ENCODE peak calls at places on chromosome 10, in eight cellular contexts. A is ovary, L is esophagus muscularis mucosa, M is sigmoid colon, O is stomach, Y is SK-N-SH, Q is A549, U is transverse colon. R is an unnamed sample.

GRCh38 chr10:56095506-56096225 is 265.4 kb downstream of the ZWINT start:
- DNase-seq in L (no peak), M (no peak), O (no peak), U (no peak), A (no peak), Q (no peak), Y (no peak), R (no peak)

GRCh38 chr10:130362308-130362761 is 226.1 kb downstream of the GLRX3 start:
- DNase-seq in Q (no peak), A (no peak), O (no peak), Y (peak), U (no peak), M (no peak), L (no peak), R (no peak)

GRCh38 chr10:60943372-60944158 is 420 bp downstream of the RHOBTB1 start:
- DNase-seq in L (peak), M (peak), O (peak), A (peak), U (peak), Y (peak), Q (peak), R (peak)

GRCh38 chr10:132158122-132158741 is 28.5 kb upstream of the DPYSL4 start:
- DNase-seq in A (no peak), O (no peak), Y (peak), L (no peak), M (no peak), U (no peak), Q (no peak), R (no peak)

GRCh38 chr10:63137306-63137705 is 4.2 kb downstream of the NRBF2 start:
- DNase-seq in M (no peak), L (no peak), Q (no peak), O (no peak), A (no peak), U (no peak), Y (no peak), R (no peak)

GRCh38 chr10:3874988-3875841 is 90.2 kb upstream of the KLF6 start:
- DNase-seq in Q (no peak), Y (no peak), A (no peak), U (peak), O (no peak), M (no peak), L (no peak), R (no peak)

GRCh38 chr10:34498821-34499220 is 316.3 kb downstream of the PARD3 start:
- DNase-seq in Q (no peak), U (no peak), L (no peak), Y (no peak), M (no peak), A (no peak), O (no peak), R (no peak)

GRCh38 chr10:98589007-98589406 is 142.3 kb upstream of the HPS1 start:
- DNase-seq in U (no peak), Q (no peak), L (no peak), M (no peak), Y (no peak), A (no peak), O (no peak), R (no peak)

GRCh38 chr10:127935115-127935561 is 28.2 kb downstream of the PTPRE start:
- DNase-seq in O (no peak), M (peak), L (no peak), Y (no peak), Q (no peak), U (no peak), A (no peak), R (no peak)

GRCh38 chr10:119341236-119342016 is 134.1 kb downstream of the GRK5 start:
- DNase-seq in Y (no peak), M (no peak), O (no peak), L (no peak), Q (peak), A (peak), U (no peak), R (no peak)

GRCh38 chr10:68559872-68560200 is 301 bp upstream of the TET1 start:
- DNase-seq in Y (no peak), M (peak), L (no peak), A (no peak), Q (peak), O (no peak), U (no peak), R (no peak)

GRCh38 chr10:25758041-25758457 is 176.0 kb upstream of the MYO3A start:
- DNase-seq in M (no peak), A (no peak), O (no peak), Q (peak), L (peak), U (no peak), Y (peak), R (no peak)

GRCh38 chr10:88088441-88089340 is 225.3 kb downstream of the PTEN start:
- DNase-seq in O (no peak), Q (no peak), A (no peak), L (no peak), Y (no peak), M (no peak), U (no peak), R (no peak)

GRCh38 chr10:9254353-9254752 is 1199.9 kb downstream of the GATA3 start:
- DNase-seq in Q (no peak), M (no peak), Y (no peak), O (no peak), L (no peak), A (no peak), U (no peak), R (no peak)

GRCh38 chr10:122878799-122879338 is 512 bp downstream of the FAM24B start:
- DNase-seq in A (peak), M (no peak), Y (peak), O (no peak), L (no peak), Q (peak), U (peak), R (no peak)

GRCh38 chr10:20582041-20582440 is 315.1 kb downstream of the NEBL start:
- DNase-seq in Q (no peak), Y (no peak), U (no peak), O (no peak), L (no peak), M (no peak), A (no peak), R (no peak)

GRCh38 chr10:48779077-48779476 is 94.4 kb downstream of the WDFY4 start:
- DNase-seq in O (no peak), Q (no peak), M (no peak), Y (no peak), L (peak), A (no peak), U (no peak), R (no peak)

GRCh38 chr10:101773923-101774588 is 1.9 kb downstream of the FGF8 start:
- DNase-seq in Q (no peak), O (no peak), A (no peak), Y (peak), U (no peak), M (peak), L (no peak), R (peak)

GRCh38 chr10:15462253-15462885 is 91.3 kb upstream of the FAM171A1 start:
- DNase-seq in O (no peak), A (no peak), M (no peak), L (no peak), Q (no peak), Y (no peak), U (no peak), R (no peak)

GRCh38 chr10:91238191-91238590 is 17.7 kb downstream of the PCGF5 start:
- DNase-seq in O (no peak), A (no peak), U (no peak), Y (no peak), L (no peak), M (no peak), Q (no peak), R (no peak)

GRCh38 chr10:118950190-118950658 is 79.3 kb upstream of the NANOS1 start:
- DNase-seq in U (no peak), M (no peak), O (peak), L (no peak), Y (no peak), A (no peak), Q (no peak), R (no peak)

GRCh38 chr10:12844796-12845524 is 156.6 kb downstream of the CCDC3 start:
- DNase-seq in O (no peak), L (no peak), U (no peak), Y (peak), M (peak), Q (peak), A (peak), R (peak)
- H3K4me3 ChIP-seq in O (no peak), L (peak), U (no peak), Y (peak), M (no peak), Q (no peak), A (no peak), R (no peak)

GRCh38 chr10:71589617-71590551 is 129.7 kb downstream of the C10orf105 start:
- DNase-seq in A (no peak), Y (no peak), U (no peak), L (no peak), Q (no peak), M (no peak), O (no peak), R (no peak)
- TF ChIP-seq EP300 in A (no peak), Y (no peak), U (no peak), L (no peak), Q (no peak), M (no peak), O (no peak), R (no peak)

GRCh38 chr10:114304017-114304565 is 65.0 kb downstream of the VWA2 start:
- DNase-seq in Q (peak), O (peak), A (peak), L (peak), Y (peak), M (peak), U (peak), R (peak)
- H3K4me3 ChIP-seq in Q (peak), O (peak), A (peak), L (peak), Y (peak), M (peak), U (no peak), R (peak)

GRCh38 chr10:126431816-126432215 is 43.5 kb upstream of the ADAM12 start:
- DNase-seq in Y (no peak), O (no peak), Q (no peak), M (no peak), L (peak), A (no peak), U (no peak), R (no peak)
- TF ChIP-seq EP300 in Y (no peak), O (no peak), Q (no peak), M (no peak), L (no peak), A (no peak), U (no peak), R (no peak)

R was measured in suprapubic skin.